ENCODE peak calls at places on chromosomes 2 and 18, in five cellular contexts. B is IMR-90, V is endothelial cell of umbilical vein, N is mammary epithelial cell, O is GM23248. K is an unnamed sample.

GRCh38 chr2:151999058-151999457 is 99.8 kb downstream of the CACNB4 start:
- DNase-seq in B (peak), V (peak), N (peak), O (peak), K (peak)

GRCh38 chr18:66160007-66160406 is 409.2 kb downstream of the CDH7 start:
- DNase-seq in B (no peak), V (no peak), N (no peak), O (no peak), K (no peak)

GRCh38 chr2:159942149-159942548 is 120.3 kb downstream of the PLA2R1 start:
- DNase-seq in B (no peak), V (peak), N (no peak), O (no peak), K (peak)

GRCh38 chr2:213411582-213412289 is 127.5 kb downstream of the SPAG16 start:
- DNase-seq in B (no peak), V (no peak), N (peak), O (no peak), K (no peak)

GRCh38 chr18:470661-471501 is 29.6 kb downstream of the COLEC12 start:
- DNase-seq in B (peak), V (peak), N (no peak), O (peak), K (peak)

GRCh38 chr2:240957656-240958365 is 40.6 kb upstream of the SNED1 start:
- DNase-seq in B (no peak), V (no peak), N (no peak), O (peak), K (peak)

GRCh38 chr2:204850576-204850975 is 305.3 kb downstream of the PARD3B start:
- DNase-seq in B (no peak), V (no peak), N (no peak), O (no peak), K (no peak)

GRCh38 chr18:42137671-42138375 is 182.8 kb downstream of the PIK3C3 start:
- DNase-seq in B (no peak), V (no peak), N (no peak), O (no peak), K (no peak)

GRCh38 chr2:96962567-96963203 is 23.7 kb downstream of the FAM178B start:
- DNase-seq in B (no peak), V (no peak), N (no peak), O (no peak), K (no peak)

GRCh38 chr2:226002438-226002837 is 602.9 kb downstream of the NYAP2 start:
- DNase-seq in B (peak), V (no peak), N (peak), O (peak), K (peak)

GRCh38 chr2:99504844-99505584 is 15.2 kb upstream of the REV1 start:
- DNase-seq in B (no peak), V (no peak), N (no peak), O (no peak), K (no peak)

GRCh38 chr2:197141669-197142068 is 168.9 kb downstream of the ANKRD44 start:
- DNase-seq in B (no peak), V (no peak), N (no peak), O (no peak), K (no peak)

GRCh38 chr2:107663632-107664031 is 163.1 kb upstream of the RGPD4 start:
- DNase-seq in B (no peak), V (no peak), N (no peak), O (no peak), K (no peak)

GRCh38 chr2:3959372-3959771 is 256.0 kb downstream of the DCDC2C start:
- DNase-seq in B (peak), V (peak), N (peak), O (peak), K (peak)

GRCh38 chr18:31789409-31789808 is 28.7 kb upstream of the SLC25A52 start:
- DNase-seq in B (no peak), V (no peak), N (no peak), O (no peak), K (no peak)

GRCh38 chr18:45416168-45416567 is 199.1 kb upstream of the SLC14A2 start:
- DNase-seq in B (no peak), V (no peak), N (peak), O (no peak), K (peak)

GRCh38 chr2:64586883-64587481 is 62.9 kb downstream of the AFTPH start:
- DNase-seq in B (peak), V (peak), N (peak), O (peak), K (peak)

GRCh38 chr2:10136187-10136934 is 13.8 kb downstream of the RRM2 start:
- DNase-seq in B (no peak), V (no peak), N (no peak), O (no peak), K (no peak)

GRCh38 chr2:101435011-101435862 is 39.7 kb downstream of the RFX8 start:
- DNase-seq in B (peak), V (peak), N (no peak), O (peak), K (peak)

GRCh38 chr2:212156114-212156513 is 382.5 kb downstream of the ERBB4 start:
- DNase-seq in B (no peak), V (no peak), N (no peak), O (no peak), K (no peak)

GRCh38 chr2:64854773-64855237 is 134.4 kb upstream of the SLC1A4 start:
- DNase-seq in B (peak), V (no peak), N (no peak), O (peak), K (peak)

GRCh38 chr18:9838144-9838877 is 47.5 kb upstream of the TXNDC2 start:
- DNase-seq in B (no peak), V (no peak), N (no peak), O (peak), K (peak)

DNA sequence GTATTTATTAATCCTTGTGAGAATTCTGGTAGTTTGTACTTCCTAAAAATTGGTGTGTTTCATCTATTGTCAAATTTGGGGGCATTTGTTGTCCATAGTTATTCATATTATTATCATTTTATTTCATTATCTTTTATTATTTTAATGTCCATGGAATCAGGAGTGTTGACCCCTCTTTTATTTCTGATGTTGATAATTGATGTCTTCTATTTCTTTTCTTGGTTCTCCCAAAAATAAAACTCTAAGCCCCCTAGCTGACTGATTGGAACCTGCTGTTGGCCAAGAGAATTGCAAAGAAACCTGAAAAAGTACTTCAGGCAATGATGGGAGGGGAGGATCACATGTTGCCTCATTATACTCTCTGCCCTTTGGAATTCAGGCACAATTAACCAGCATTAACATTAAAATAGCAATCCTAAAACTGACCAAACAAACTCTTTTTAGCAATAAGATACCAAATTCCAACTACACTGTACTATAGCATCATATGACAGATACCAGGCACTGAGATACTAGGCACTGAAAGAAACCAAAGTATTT is 1097.3 kb upstream of the CNTNAP5 start:
- DNase-seq in B (no peak), V (no peak), N (no peak), O (no peak), K (no peak)
- H3K27ac ChIP-seq in B (no peak), V (no peak), N (no peak), O (no peak), K (no peak)

DNA sequence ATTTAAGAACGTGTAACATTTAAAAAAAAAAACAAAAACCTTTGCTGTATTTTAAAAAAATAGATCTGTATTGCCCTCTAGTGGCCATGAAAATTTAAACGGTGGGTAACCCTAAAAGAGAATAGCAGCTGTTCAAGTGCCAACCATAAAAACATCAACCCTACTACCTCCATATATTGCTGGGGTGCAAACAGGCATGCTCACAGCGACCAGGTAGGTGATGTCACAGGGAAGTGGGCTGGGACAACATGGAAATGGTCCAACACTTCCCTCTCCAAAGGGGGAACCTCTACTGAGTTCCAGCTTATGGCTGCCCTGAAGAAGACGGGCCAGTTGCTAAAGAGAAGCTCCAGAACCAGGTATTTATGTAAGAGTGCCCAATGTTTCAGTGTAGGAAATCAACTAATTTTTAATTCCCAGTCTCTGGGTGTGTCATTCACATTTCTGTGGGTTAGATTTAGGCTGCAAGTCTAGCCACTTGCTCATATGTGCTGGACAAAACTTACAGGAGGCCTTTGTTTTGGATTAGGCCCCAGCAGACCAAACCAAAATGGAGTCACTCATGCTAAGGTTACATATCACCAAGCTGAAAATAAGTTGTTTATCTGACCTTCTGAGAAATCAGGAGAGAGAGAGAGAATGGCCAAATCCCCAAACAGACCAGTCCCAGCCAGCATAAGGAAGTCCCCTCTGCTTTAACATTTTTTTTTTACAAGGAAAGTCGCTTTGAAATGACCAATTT is 54.5 kb downstream of the SKA1 start:
- DNase-seq in B (peak), V (peak), N (no peak), O (peak), K (peak)
- H2AFZ ChIP-seq in B (no peak), V (no peak), N (no peak), O (no peak), K (no peak)

GRCh38 chr2:26164231-26164630 is 8.7 kb upstream of the GAREM2 start:
- DNase-seq in B (no peak), V (no peak), N (no peak), O (no peak), K (no peak)
- H3K4me3 ChIP-seq in B (no peak), V (no peak), N (no peak), O (no peak), K (no peak)

GRCh38 chr2:219492575-219492974 is 6.1 kb upstream of the GMPPA start:
- DNase-seq in B (no peak), V (no peak), N (no peak), O (no peak), K (no peak)
- H3K27ac ChIP-seq in B (no peak), V (no peak), N (no peak), O (no peak), K (no peak)

GRCh38 chr2:230830428-230830827 is 34.3 kb upstream of the ITM2C start:
- DNase-seq in B (no peak), V (no peak), N (peak), O (peak), K (no peak)

GRCh38 chr2:230827774-230828271 is 36.9 kb upstream of the ITM2C start:
- DNase-seq in B (no peak), V (no peak), N (no peak), O (no peak), K (no peak)

GRCh38 chr2:230829293-230829692 is 35.4 kb upstream of the ITM2C start:
- DNase-seq in B (no peak), V (no peak), N (no peak), O (no peak), K (no peak)

GRCh38 chr2:230828272-230828961 is 36.3 kb upstream of the ITM2C start:
- DNase-seq in B (no peak), V (no peak), N (no peak), O (peak), K (no peak)

DNA sequence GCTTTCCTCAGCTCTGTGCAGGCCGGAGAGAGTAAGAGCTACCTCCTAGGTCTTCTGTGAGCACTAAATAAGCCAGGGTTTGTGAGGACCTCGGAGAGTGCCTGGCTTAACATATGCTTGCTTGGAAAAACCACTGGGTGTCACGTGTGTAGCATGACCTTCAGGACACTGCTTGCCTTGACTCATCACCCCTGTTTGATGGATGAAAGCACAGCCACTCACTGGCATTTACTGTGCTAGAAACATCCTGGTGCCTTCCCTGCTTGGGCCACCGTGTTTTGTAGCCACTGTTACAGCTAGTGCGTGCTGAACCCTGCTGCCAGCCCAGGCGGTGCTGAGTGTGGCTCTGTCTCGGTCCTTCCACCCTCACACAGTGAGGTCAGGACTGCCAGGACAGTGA is 34.8 kb upstream of the ITM2C start:
- DNase-seq in B (no peak), V (no peak), N (no peak), O (no peak), K (no peak)
- H2AFZ ChIP-seq in B (no peak), V (no peak), N (no peak), O (no peak), K (no peak)

GRCh38 chr18:46888965-46889364 is 28.3 kb downstream of the PIAS2 start:
- DNase-seq in B (no peak), V (no peak), N (no peak), O (no peak), K (no peak)
- H3K4me3 ChIP-seq in B (no peak), V (no peak), N (no peak), O (no peak), K (no peak)

GRCh38 chr2:218261424-218262273 is 834 bp downstream of the GPBAR1 start:
- DNase-seq in B (no peak), V (no peak), N (no peak), O (no peak), K (no peak)

GRCh38 chr2:218260166-218260565 is 649 bp upstream of the GPBAR1 start:
- DNase-seq in B (no peak), V (no peak), N (no peak), O (no peak), K (no peak)

GRCh38 chr2:218257390-218257981 is 3.3 kb upstream of the GPBAR1 start:
- DNase-seq in B (no peak), V (peak), N (no peak), O (peak), K (no peak)

GRCh38 chr2:218260742-218261423 is at the start of gene GPBAR1:
- DNase-seq in B (no peak), V (no peak), N (no peak), O (peak), K (no peak)

DNA sequence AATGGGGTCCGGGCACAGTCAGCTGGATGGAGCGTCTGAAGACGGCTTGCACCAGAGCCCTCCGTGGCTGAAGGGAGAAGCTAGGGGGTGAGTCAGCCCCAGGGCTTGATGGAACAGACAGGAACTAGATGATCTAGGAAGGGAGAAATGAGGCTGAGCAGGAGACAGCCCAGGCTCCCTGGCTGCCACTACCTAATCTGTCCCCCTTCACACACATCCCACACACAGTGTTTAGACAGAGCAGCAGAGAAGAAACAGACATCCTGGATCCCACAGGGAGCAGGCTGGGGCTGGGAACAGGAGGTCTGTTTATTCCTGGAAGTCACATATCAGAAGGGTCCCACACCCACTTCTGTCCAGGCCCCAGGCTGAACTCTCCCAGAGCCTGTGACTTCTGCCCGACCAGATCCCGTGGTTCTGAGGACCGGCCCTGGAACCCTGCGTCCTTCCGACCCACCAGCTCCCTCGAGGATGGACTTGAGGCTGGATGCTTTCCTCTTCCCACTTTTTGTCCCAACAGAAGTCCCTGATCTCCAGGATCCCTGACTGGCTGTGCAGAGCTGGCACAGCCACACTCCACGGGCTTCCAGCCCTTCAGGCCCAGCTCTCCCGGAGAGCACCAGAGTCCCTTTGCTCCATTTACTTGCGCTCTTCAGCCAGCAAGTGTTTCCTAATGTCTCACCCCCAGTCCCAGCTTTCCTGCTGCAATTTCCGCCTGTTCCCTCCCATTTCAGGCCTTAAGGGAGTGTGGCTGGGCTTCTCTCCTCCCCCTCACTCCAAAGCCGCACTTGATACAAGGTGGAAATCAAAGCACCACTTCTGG is 1.5 kb upstream of the GPBAR1 start:
- DNase-seq in B (peak), V (peak), N (no peak), O (peak), K (peak)
- H3K27ac ChIP-seq in B (peak), V (peak), N (no peak), O (peak), K (peak)

DNA sequence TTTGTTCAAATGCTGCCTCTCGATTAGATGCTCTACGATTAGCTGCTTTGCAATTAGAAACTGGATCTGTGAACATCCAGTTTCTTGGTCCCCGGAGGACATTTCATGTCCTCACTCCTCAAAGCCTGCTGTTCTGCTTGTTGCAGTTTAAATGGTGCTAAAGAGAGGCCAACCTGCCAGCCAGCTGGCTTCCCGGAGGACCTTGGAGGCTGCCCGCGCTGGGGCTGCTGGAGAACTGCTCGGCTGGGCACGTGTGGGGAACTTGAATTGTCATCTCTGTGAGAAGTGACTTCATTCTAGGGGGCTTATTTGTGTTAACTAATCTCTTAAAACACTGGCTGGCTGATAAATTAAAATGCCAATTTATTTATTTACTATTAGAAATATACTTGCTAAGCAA is 117.3 kb upstream of the NABP1 start:
- DNase-seq in B (no peak), V (no peak), N (no peak), O (no peak), K (no peak)
- H2AFZ ChIP-seq in B (no peak), V (peak), N (no peak), O (peak), K (peak)

K was measured in fibroblast of lung.